ENCODE peak calls at places on chromosomes 12 and 14, in six cellular contexts. J, Q, D, I, C and W are unnamed samples.

GRCh38 chr14:23432102-23432925 is 3.1 kb downstream of the MYH7 start:
- DNase-seq in J (no peak), Q (no peak), D (no peak), I (no peak), C (peak), W (peak)

GRCh38 chr14:37051153-37051552 is 121.3 kb downstream of the SLC25A21 start:
- DNase-seq in J (no peak), Q (no peak), D (no peak), I (no peak), C (no peak), W (no peak)

GRCh38 chr12:104764225-104765073 is 193.6 kb downstream of the SLC41A2 start:
- DNase-seq in J (no peak), Q (no peak), D (peak), I (peak), C (no peak), W (no peak)

GRCh38 chr14:77026166-77026929 is 2.2 kb downstream of the IRF2BPL start:
- DNase-seq in J (peak), Q (no peak), D (no peak), I (no peak), C (no peak), W (peak)

GRCh38 chr14:98954347-98955000 is 317.5 kb downstream of the BCL11B start:
- DNase-seq in J (no peak), Q (no peak), D (no peak), I (no peak), C (no peak), W (no peak)

GRCh38 chr12:104291867-104292524 is 11.5 kb upstream of the EID3 start:
- DNase-seq in J (no peak), Q (no peak), D (no peak), I (no peak), C (no peak), W (no peak)

GRCh38 chr14:90883782-90884181 is 67.6 kb upstream of the TTC7B start:
- DNase-seq in J (no peak), Q (no peak), D (no peak), I (peak), C (no peak), W (no peak)

GRCh38 chr14:65847065-65847847 is 434.7 kb downstream of the FUT8 start:
- DNase-seq in J (no peak), Q (no peak), D (no peak), I (no peak), C (no peak), W (no peak)

GRCh38 chr12:110115675-110116074 is 8.5 kb upstream of the IFT81 start:
- DNase-seq in J (no peak), Q (no peak), D (no peak), I (no peak), C (no peak), W (no peak)

GRCh38 chr14:75341639-75342038 is 63.0 kb downstream of the FOS start:
- DNase-seq in J (no peak), Q (no peak), D (no peak), I (no peak), C (no peak), W (no peak)

GRCh38 chr12:21117995-21118394 is 13.0 kb upstream of the SLCO1B1 start:
- DNase-seq in J (no peak), Q (no peak), D (no peak), I (no peak), C (no peak), W (no peak)

GRCh38 chr12:2149091-2149490 is 96.3 kb downstream of the CACNA1C start:
- DNase-seq in J (no peak), Q (no peak), D (no peak), I (no peak), C (no peak), W (no peak)

GRCh38 chr12:96132819-96133218 is 61.4 kb upstream of the ELK3 start:
- DNase-seq in J (no peak), Q (no peak), D (no peak), I (peak), C (no peak), W (no peak)
- TF ChIP-seq CTCF in J (peak), Q (no peak), D (peak), I (peak), C (peak), W (peak)

DNA sequence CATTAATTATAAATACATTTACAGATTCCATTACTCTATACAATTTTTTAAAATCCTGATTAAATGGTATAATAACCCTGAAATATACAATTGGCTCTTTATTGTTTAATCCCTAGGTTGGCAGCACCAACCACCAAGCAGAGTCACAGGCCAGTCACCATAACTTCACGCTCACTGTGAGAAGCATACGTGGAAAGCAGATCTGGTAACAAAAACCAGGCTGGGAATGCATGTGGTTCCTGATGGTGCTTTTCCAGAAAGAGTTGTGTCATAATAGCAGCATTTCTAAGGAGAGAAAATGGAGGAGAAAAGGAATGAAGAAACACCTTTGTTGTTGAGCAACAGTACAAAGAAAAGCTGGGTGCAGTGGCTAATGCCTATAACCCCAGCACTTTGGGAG is 66.1 kb downstream of the SIX6 start:
- DNase-seq in J (no peak), Q (no peak), D (no peak), I (no peak), C (no peak), W (no peak)
- TF ChIP-seq CTCF in J (no peak), Q (no peak), D (no peak), I (no peak), C (no peak), W (no peak)

DNA sequence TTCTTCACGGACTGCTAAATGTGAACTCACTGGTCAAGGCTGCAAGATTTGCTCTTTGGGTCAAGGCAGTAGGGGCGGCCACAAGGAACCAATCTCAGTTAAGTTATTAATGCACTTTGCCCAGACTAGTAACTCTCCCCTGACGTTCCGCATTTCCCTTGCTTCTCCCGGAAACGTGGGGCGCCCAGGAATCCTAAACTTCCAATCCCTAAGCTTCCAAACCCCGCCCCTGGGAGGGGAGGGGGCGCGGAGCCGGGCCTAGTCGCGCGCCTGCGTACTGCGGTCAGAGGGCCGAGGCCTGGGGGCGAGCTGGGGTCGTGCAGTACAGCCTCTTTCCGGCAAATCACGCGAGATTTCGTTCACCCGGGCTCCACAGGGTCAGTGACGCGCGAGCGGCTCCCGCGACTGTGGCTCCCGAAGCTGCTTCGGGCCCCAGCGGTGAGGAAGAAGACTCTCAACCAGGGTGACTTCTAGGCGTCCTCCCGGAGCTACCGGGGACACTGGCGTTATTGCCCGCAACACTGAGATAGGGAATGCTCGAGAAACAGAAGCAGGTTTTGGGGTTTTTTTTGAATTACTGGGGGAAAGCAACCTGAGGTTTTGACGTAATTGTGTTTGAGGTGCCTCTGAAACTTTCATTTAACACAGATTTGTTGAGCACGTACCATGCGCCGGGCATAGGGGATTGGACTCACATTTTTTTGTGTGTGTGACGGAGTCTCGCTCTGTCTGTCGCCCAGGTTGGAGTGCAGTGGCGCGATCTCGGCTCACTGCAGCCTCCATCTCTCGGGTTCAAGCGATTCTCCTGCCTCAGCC is at the start of gene PTGR2:
- DNase-seq in J (peak), Q (peak), D (peak), I (peak), C (peak), W (peak)
- TF ChIP-seq CTCF in J (no peak), Q (peak), D (no peak), I (peak), C (peak), W (peak)

GRCh38 chr12:49587174-49587908 is 18.1 kb downstream of the FAM186B start:
- DNase-seq in J (no peak), Q (no peak), D (no peak), I (no peak), C (no peak), W (no peak)
- TF ChIP-seq CTCF in J (no peak), Q (no peak), D (no peak), I (no peak), C (no peak), W (no peak)

GRCh38 chr14:33323979-33324378 is 385.3 kb downstream of the NPAS3 start:
- DNase-seq in J (no peak), Q (no peak), D (no peak), I (no peak), C (no peak), W (no peak)
- TF ChIP-seq CTCF in J (no peak), Q (no peak), D (no peak), I (no peak), C (no peak), W (no peak)

GRCh38 chr14:86798330-86798729 is 1194.7 kb downstream of the GALC start:
- DNase-seq in J (no peak), Q (no peak), D (no peak), I (no peak), C (no peak), W (no peak)

GRCh38 chr14:86802726-86803125 is 1190.3 kb downstream of the GALC start:
- DNase-seq in J (no peak), Q (no peak), D (no peak), I (no peak), C (no peak), W (no peak)

GRCh38 chr14:86796221-86797074 is 1196.5 kb downstream of the GALC start:
- DNase-seq in J (no peak), Q (no peak), D (no peak), I (no peak), C (no peak), W (no peak)

GRCh38 chr14:86797075-86797351 is 1196.0 kb downstream of the GALC start:
- DNase-seq in J (no peak), Q (no peak), D (no peak), I (no peak), C (no peak), W (no peak)

GRCh38 chr14:86799244-86799647 is 1193.7 kb downstream of the GALC start:
- DNase-seq in J (no peak), Q (peak), D (no peak), I (peak), C (no peak), W (no peak)
- TF ChIP-seq CTCF in J (no peak), Q (no peak), D (no peak), I (no peak), C (no peak), W (no peak)

GRCh38 chr14:68082698-68083291 is 263.2 kb downstream of the RAD51B start:
- DNase-seq in J (no peak), Q (no peak), D (no peak), I (no peak), C (no peak), W (no peak)

GRCh38 chr14:68085742-68086141 is 266.2 kb downstream of the RAD51B start:
- DNase-seq in J (no peak), Q (no peak), D (no peak), I (no peak), C (no peak), W (no peak)

GRCh38 chr14:68079941-68080697 is 260.5 kb downstream of the RAD51B start:
- DNase-seq in J (no peak), Q (no peak), D (no peak), I (no peak), C (no peak), W (no peak)

GRCh38 chr14:68081489-68081888 is 261.9 kb downstream of the RAD51B start:
- DNase-seq in J (no peak), Q (no peak), D (no peak), I (no peak), C (no peak), W (no peak)

DNA sequence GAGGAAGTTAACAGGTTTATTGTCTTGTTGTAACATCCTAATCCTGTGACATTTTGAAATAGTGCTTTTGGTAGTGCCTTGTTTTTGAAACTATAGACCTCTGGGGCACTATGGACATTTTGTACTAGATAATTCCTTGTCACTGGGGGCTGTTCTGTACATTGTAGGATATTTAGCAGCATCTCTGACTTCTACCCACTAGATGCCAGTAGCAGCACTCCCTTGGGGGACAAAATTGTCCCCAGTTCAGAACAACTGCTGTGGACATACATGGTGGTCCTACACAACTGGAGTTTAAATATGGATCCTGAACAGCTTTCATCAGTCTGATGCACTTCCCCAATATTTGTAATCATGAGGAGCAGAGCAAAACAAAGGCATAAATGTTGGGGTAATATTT is 264.7 kb downstream of the RAD51B start:
- DNase-seq in J (no peak), Q (no peak), D (no peak), I (no peak), C (no peak), W (no peak)
- TF ChIP-seq CTCF in J (peak), Q (peak), D (peak), I (peak), C (no peak), W (peak)

DNA sequence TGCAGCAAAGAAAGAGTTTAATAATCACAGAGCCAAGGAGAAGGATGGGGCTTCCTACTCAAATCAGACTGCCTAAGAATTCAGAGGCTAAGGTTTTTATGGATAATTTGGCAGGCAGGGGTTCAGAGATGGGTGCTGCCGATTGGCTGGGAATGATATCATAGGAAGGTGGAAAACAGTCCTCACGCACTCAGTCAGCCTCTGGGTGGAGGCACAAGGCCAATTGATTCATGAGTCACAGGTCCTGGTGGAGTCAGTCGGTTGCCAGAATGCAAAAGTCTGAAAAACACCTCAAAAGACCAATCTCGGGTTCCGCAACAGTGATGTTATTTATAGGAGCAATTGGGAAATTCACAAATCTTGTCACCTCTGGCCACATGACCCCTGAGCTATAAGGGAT is 105.5 kb downstream of the GXYLT1 start:
- DNase-seq in J (no peak), Q (no peak), D (no peak), I (peak), C (no peak), W (no peak)
- TF ChIP-seq CTCF in J (no peak), Q (no peak), D (no peak), I (no peak), C (no peak), W (no peak)